ENCODE peak calls at places on chromosome 14, in eight cellular contexts. One of them, this sample, is unnamed.
A peak's percentile ranks its signal among the peaks of the same experiment; 100 is the strongest.

GRCh38 chr14:56331815-56332214 is 213.6 kb downstream of the PELI2 start:
- DNase-seq in SK-N-SH: peak; percentile 15
- DNase-seq in vagina: no peak
- DNase-seq in stomach: no peak
- DNase-seq in transverse colon: no peak
- DNase-seq in spleen: no peak
- DNase-seq in K562: no peak
- DNase-seq in HCT116: no peak
- DNase-seq in this sample: no peak

GRCh38 chr14:39169541-39169900 is 612 bp downstream of the TRAPPC6B start:
- DNase-seq in SK-N-SH: peak; percentile 4
- DNase-seq in vagina: no peak
- DNase-seq in stomach: no peak
- DNase-seq in transverse colon: no peak
- DNase-seq in spleen: no peak
- DNase-seq in K562: no peak
- DNase-seq in HCT116: no peak
- DNase-seq in this sample: peak; percentile 32

GRCh38 chr14:65791551-65791981 is 379.0 kb downstream of the FUT8 start:
- DNase-seq in SK-N-SH: peak; percentile 21
- DNase-seq in vagina: no peak
- DNase-seq in stomach: no peak
- DNase-seq in transverse colon: no peak
- DNase-seq in spleen: no peak
- DNase-seq in K562: peak; percentile 12
- DNase-seq in HCT116: no peak
- DNase-seq in this sample: no peak

GRCh38 chr14:26199096-26199495 is 398.7 kb downstream of the NOVA1 start:
- DNase-seq in SK-N-SH: no peak
- DNase-seq in vagina: no peak
- DNase-seq in stomach: no peak
- DNase-seq in transverse colon: no peak
- DNase-seq in spleen: no peak
- DNase-seq in K562: no peak
- DNase-seq in HCT116: no peak
- DNase-seq in this sample: no peak

GRCh38 chr14:65357091-65357490 is 55.4 kb upstream of the FUT8 start:
- DNase-seq in SK-N-SH: no peak
- DNase-seq in vagina: no peak
- DNase-seq in stomach: no peak
- DNase-seq in transverse colon: no peak
- DNase-seq in spleen: no peak
- DNase-seq in K562: no peak
- DNase-seq in HCT116: no peak
- DNase-seq in this sample: no peak

GRCh38 chr14:30214456-30215090 is 286.9 kb upstream of the PRKD1 start:
- DNase-seq in SK-N-SH: peak; percentile 3
- DNase-seq in vagina: no peak
- DNase-seq in stomach: no peak
- DNase-seq in transverse colon: no peak
- DNase-seq in spleen: no peak
- DNase-seq in K562: peak; percentile 9
- DNase-seq in HCT116: peak; percentile 8
- DNase-seq in this sample: peak; percentile 32

GRCh38 chr14:67938046-67938445 is 118.5 kb downstream of the RAD51B start:
- DNase-seq in SK-N-SH: no peak
- DNase-seq in vagina: no peak
- DNase-seq in stomach: no peak
- DNase-seq in transverse colon: no peak
- DNase-seq in spleen: no peak
- DNase-seq in K562: no peak
- DNase-seq in HCT116: no peak
- DNase-seq in this sample: no peak

GRCh38 chr14:66444271-66444987 is 41.7 kb upstream of the CCDC196 start:
- DNase-seq in SK-N-SH: no peak
- DNase-seq in vagina: no peak
- DNase-seq in stomach: no peak
- DNase-seq in transverse colon: no peak
- DNase-seq in spleen: no peak
- DNase-seq in K562: no peak
- DNase-seq in HCT116: no peak
- DNase-seq in this sample: no peak

GRCh38 chr14:45096218-45096617 is 12.3 kb downstream of the PRPF39 start:
- DNase-seq in SK-N-SH: no peak
- DNase-seq in vagina: no peak
- DNase-seq in stomach: no peak
- DNase-seq in transverse colon: no peak
- DNase-seq in spleen: no peak
- DNase-seq in K562: no peak
- DNase-seq in HCT116: no peak
- DNase-seq in this sample: no peak

GRCh38 chr14:96341323-96341722 is 21.8 kb downstream of the ATG2B start:
- DNase-seq in SK-N-SH: no peak
- DNase-seq in vagina: no peak
- DNase-seq in stomach: no peak
- DNase-seq in transverse colon: no peak
- DNase-seq in spleen: no peak
- DNase-seq in K562: no peak
- DNase-seq in HCT116: no peak
- DNase-seq in this sample: no peak

GRCh38 chr14:81298911-81299310 is 78.2 kb upstream of the GTF2A1 start:
- DNase-seq in SK-N-SH: no peak
- DNase-seq in vagina: no peak
- DNase-seq in stomach: no peak
- DNase-seq in transverse colon: no peak
- DNase-seq in spleen: no peak
- DNase-seq in K562: no peak
- DNase-seq in HCT116: no peak
- DNase-seq in this sample: no peak

GRCh38 chr14:88468396-88468795 is 82.9 kb downstream of the SPATA7 start:
- DNase-seq in SK-N-SH: no peak
- DNase-seq in vagina: no peak
- DNase-seq in stomach: no peak
- DNase-seq in transverse colon: no peak
- DNase-seq in spleen: no peak
- DNase-seq in K562: no peak
- DNase-seq in HCT116: no peak
- DNase-seq in this sample: no peak

GRCh38 chr14:56687123-56687522 is 107.5 kb downstream of the TMEM260 start:
- DNase-seq in SK-N-SH: no peak
- DNase-seq in vagina: no peak
- DNase-seq in stomach: no peak
- DNase-seq in transverse colon: no peak
- DNase-seq in spleen: no peak
- DNase-seq in K562: no peak
- DNase-seq in HCT116: no peak
- DNase-seq in this sample: no peak

GRCh38 chr14:61466249-61466904 is 145.0 kb downstream of the PRKCH start:
- DNase-seq in SK-N-SH: no peak
- DNase-seq in vagina: no peak
- DNase-seq in stomach: no peak
- DNase-seq in transverse colon: peak; percentile 51
- DNase-seq in spleen: no peak
- DNase-seq in K562: no peak
- DNase-seq in HCT116: no peak
- DNase-seq in this sample: no peak

GRCh38 chr14:68297871-68298468 is 478.4 kb downstream of the RAD51B start:
- DNase-seq in SK-N-SH: no peak
- DNase-seq in vagina: no peak
- DNase-seq in stomach: no peak
- DNase-seq in transverse colon: no peak
- DNase-seq in spleen: no peak
- DNase-seq in K562: no peak
- DNase-seq in HCT116: no peak
- DNase-seq in this sample: no peak

GRCh38 chr14:68711551-68712437 is 81.1 kb downstream of the ZFP36L1 start:
- DNase-seq in SK-N-SH: no peak
- DNase-seq in vagina: no peak
- DNase-seq in stomach: no peak
- DNase-seq in transverse colon: no peak
- DNase-seq in spleen: no peak
- DNase-seq in K562: no peak
- DNase-seq in HCT116: no peak
- DNase-seq in this sample: no peak

GRCh38 chr14:77657244-77657643 is 40.8 kb upstream of the SPTLC2 start:
- DNase-seq in SK-N-SH: no peak
- DNase-seq in vagina: no peak
- DNase-seq in stomach: no peak
- DNase-seq in transverse colon: no peak
- DNase-seq in spleen: no peak
- DNase-seq in K562: no peak
- DNase-seq in HCT116: no peak
- DNase-seq in this sample: no peak

GRCh38 chr14:51967521-51967920 is 21.8 kb upstream of the RTRAF start:
- DNase-seq in SK-N-SH: no peak
- DNase-seq in vagina: no peak
- DNase-seq in stomach: no peak
- DNase-seq in transverse colon: no peak
- DNase-seq in spleen: no peak
- DNase-seq in K562: no peak
- DNase-seq in HCT116: no peak
- DNase-seq in this sample: no peak

GRCh38 chr14:51962678-51963077 is 26.7 kb upstream of the RTRAF start:
- DNase-seq in SK-N-SH: no peak
- DNase-seq in vagina: no peak
- DNase-seq in stomach: no peak
- DNase-seq in transverse colon: no peak
- DNase-seq in spleen: no peak
- DNase-seq in K562: no peak
- DNase-seq in HCT116: no peak
- DNase-seq in this sample: no peak

GRCh38 chr14:51959928-51960327 is 29.4 kb upstream of the RTRAF start:
- DNase-seq in SK-N-SH: no peak
- DNase-seq in vagina: no peak
- DNase-seq in stomach: no peak
- DNase-seq in transverse colon: no peak
- DNase-seq in spleen: no peak
- DNase-seq in K562: no peak
- DNase-seq in HCT116: no peak
- DNase-seq in this sample: no peak

GRCh38 chr14:51957950-51958349 is 31.4 kb upstream of the RTRAF start:
- DNase-seq in SK-N-SH: no peak
- DNase-seq in vagina: no peak
- DNase-seq in stomach: no peak
- DNase-seq in transverse colon: no peak
- DNase-seq in spleen: no peak
- DNase-seq in K562: no peak
- DNase-seq in HCT116: no peak
- DNase-seq in this sample: no peak

GRCh38 chr14:51963164-51963733 is 26.1 kb upstream of the RTRAF start:
- DNase-seq in SK-N-SH: no peak
- DNase-seq in vagina: no peak
- DNase-seq in stomach: no peak
- DNase-seq in transverse colon: no peak
- DNase-seq in spleen: no peak
- DNase-seq in K562: no peak
- DNase-seq in HCT116: no peak
- DNase-seq in this sample: no peak
- H3K27ac ChIP-seq in SK-N-SH: peak overlapping the region; percentile 28
- H3K27ac ChIP-seq in vagina: no peak overlapping the region
- H3K27ac ChIP-seq in stomach: no peak overlapping the region
- H3K27ac ChIP-seq in transverse colon: peak overlapping the region; percentile 15
- H3K27ac ChIP-seq in spleen: no peak overlapping the region
- H3K27ac ChIP-seq in K562: no peak overlapping the region
- H3K27ac ChIP-seq in HCT116: no peak overlapping the region
- H3K27ac ChIP-seq in this sample: no peak overlapping the region

DNA sequence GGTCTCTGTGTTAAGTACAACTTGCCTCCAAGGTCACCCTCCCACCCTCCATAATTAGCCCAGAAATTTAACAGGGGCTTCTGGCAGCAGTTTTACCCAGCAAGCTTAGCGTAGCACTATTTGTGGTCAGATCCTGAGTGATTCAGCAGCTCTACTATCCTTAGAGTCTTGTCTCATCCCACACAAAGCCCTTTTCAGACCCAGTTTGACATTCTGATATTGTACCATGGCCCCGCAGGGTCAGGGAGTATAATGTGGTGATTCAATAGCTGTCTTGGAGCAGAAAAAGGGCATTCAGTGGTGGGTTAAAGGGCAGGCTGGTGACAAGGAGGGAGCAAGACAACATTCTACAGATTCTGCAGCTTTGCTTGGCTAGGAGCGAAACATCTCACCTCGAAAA is 153.8 kb upstream of the DDHD1 start:
- DNase-seq in SK-N-SH: no peak
- DNase-seq in vagina: no peak
- DNase-seq in stomach: no peak
- DNase-seq in transverse colon: no peak
- DNase-seq in spleen: no peak
- DNase-seq in K562: no peak
- DNase-seq in HCT116: no peak
- DNase-seq in this sample: no peak
- H3K4me3 ChIP-seq in SK-N-SH: no peak overlapping the region
- H3K4me3 ChIP-seq in vagina: no peak overlapping the region
- H3K4me3 ChIP-seq in stomach: no peak overlapping the region
- H3K4me3 ChIP-seq in transverse colon: no peak overlapping the region
- H3K4me3 ChIP-seq in spleen: no peak overlapping the region
- H3K4me3 ChIP-seq in K562: no peak overlapping the region
- H3K4me3 ChIP-seq in HCT116: no peak overlapping the region
- H3K4me3 ChIP-seq in this sample: no peak overlapping the region

GRCh38 chr14:98955036-98955740 is 316.8 kb downstream of the BCL11B start:
- DNase-seq in SK-N-SH: no peak
- DNase-seq in vagina: peak; percentile 89
- DNase-seq in stomach: no peak
- DNase-seq in transverse colon: no peak
- DNase-seq in spleen: no peak
- DNase-seq in K562: no peak
- DNase-seq in HCT116: no peak
- DNase-seq in this sample: no peak

GRCh38 chr14:98955741-98956070 is 316.3 kb downstream of the BCL11B start:
- DNase-seq in SK-N-SH: no peak
- DNase-seq in vagina: no peak
- DNase-seq in stomach: no peak
- DNase-seq in transverse colon: no peak
- DNase-seq in spleen: no peak
- DNase-seq in K562: no peak
- DNase-seq in HCT116: no peak
- DNase-seq in this sample: no peak

GRCh38 chr14:98954347-98955000 is 317.5 kb downstream of the BCL11B start:
- DNase-seq in SK-N-SH: no peak
- DNase-seq in vagina: peak; percentile 58
- DNase-seq in stomach: no peak
- DNase-seq in transverse colon: no peak
- DNase-seq in spleen: peak; percentile 54
- DNase-seq in K562: no peak
- DNase-seq in HCT116: no peak
- DNase-seq in this sample: no peak

GRCh38 chr14:98952595-98953325 is 319.2 kb downstream of the BCL11B start:
- DNase-seq in SK-N-SH: no peak
- DNase-seq in vagina: no peak
- DNase-seq in stomach: no peak
- DNase-seq in transverse colon: no peak
- DNase-seq in spleen: no peak
- DNase-seq in K562: no peak
- DNase-seq in HCT116: peak; percentile 23
- DNase-seq in this sample: no peak

GRCh38 chr14:98953544-98954346 is 318.3 kb downstream of the BCL11B start:
- DNase-seq in SK-N-SH: no peak
- DNase-seq in vagina: peak; percentile 95
- DNase-seq in stomach: peak; percentile 52
- DNase-seq in transverse colon: peak; percentile 59
- DNase-seq in spleen: no peak
- DNase-seq in K562: no peak
- DNase-seq in HCT116: no peak
- DNase-seq in this sample: no peak
- TF ChIP-seq POLR2AphosphoS5 in SK-N-SH: no peak
- TF ChIP-seq POLR2AphosphoS5 in vagina: peak; percentile 75
- TF ChIP-seq POLR2AphosphoS5 in stomach: no peak
- TF ChIP-seq POLR2AphosphoS5 in transverse colon: no peak
- TF ChIP-seq POLR2AphosphoS5 in spleen: no peak
- TF ChIP-seq POLR2AphosphoS5 in K562: no peak
- TF ChIP-seq POLR2AphosphoS5 in HCT116: no peak
- TF ChIP-seq POLR2AphosphoS5 in this sample: no peak

GRCh38 chr14:91307046-91307445 is 62.5 kb upstream of the GPR68 start:
- DNase-seq in SK-N-SH: no peak
- DNase-seq in vagina: no peak
- DNase-seq in stomach: no peak
- DNase-seq in transverse colon: no peak
- DNase-seq in spleen: peak; percentile 66
- DNase-seq in K562: no peak
- DNase-seq in HCT116: no peak
- DNase-seq in this sample: no peak
- H3K27ac ChIP-seq in SK-N-SH: no peak overlapping the region
- H3K27ac ChIP-seq in vagina: no peak overlapping the region
- H3K27ac ChIP-seq in stomach: no peak overlapping the region
- H3K27ac ChIP-seq in transverse colon: no peak overlapping the region
- H3K27ac ChIP-seq in spleen: no peak overlapping the region
- H3K27ac ChIP-seq in K562: no peak overlapping the region
- H3K27ac ChIP-seq in HCT116: no peak overlapping the region
- H3K27ac ChIP-seq in this sample: no peak overlapping the region

This sample was measured in prostate gland.